ENCODE peak calls at places on chromosomes 3 and 15, in eight cellular contexts. O, F, I, S, G, J, Z and Q are unnamed samples.

GRCh38 chr3:172280406-172281051 is 167.7 kb downstream of the GHSR start:
- DNase-seq in O (no peak), F (peak), I (no peak), S (peak), G (no peak), J (peak), Z (no peak), Q (peak)

GRCh38 chr3:139441656-139442055 is 34.7 kb downstream of the RBP2 start:
- DNase-seq in O (no peak), F (no peak), I (no peak), S (no peak), G (no peak), J (no peak), Z (no peak), Q (no peak)

GRCh38 chr3:135166266-135166825 is 371.3 kb downstream of the EPHB1 start:
- DNase-seq in O (no peak), F (no peak), I (no peak), S (no peak), G (no peak), J (no peak), Z (no peak), Q (no peak)

GRCh38 chr15:43095708-43096347 is 10.0 kb downstream of the UBR1 start:
- DNase-seq in O (no peak), F (peak), I (no peak), S (peak), G (no peak), J (no peak), Z (no peak), Q (no peak)

GRCh38 chr3:69420781-69421520 is 35.1 kb upstream of the FRMD4B start:
- DNase-seq in O (no peak), F (peak), I (no peak), S (peak), G (no peak), J (peak), Z (no peak), Q (peak)

GRCh38 chr15:69400850-69401249 is 13.3 kb upstream of the KIF23 start:
- DNase-seq in O (no peak), F (no peak), I (no peak), S (no peak), G (no peak), J (no peak), Z (no peak), Q (no peak)

GRCh38 chr3:81218023-81218422 is 543.4 kb downstream of the GBE1 start:
- DNase-seq in O (peak), F (peak), I (peak), S (peak), G (no peak), J (peak), Z (no peak), Q (peak)

GRCh38 chr3:5304789-5305680 is 117.5 kb downstream of the EDEM1 start:
- DNase-seq in O (peak), F (peak), I (peak), S (no peak), G (no peak), J (peak), Z (no peak), Q (peak)

GRCh38 chr3:29759021-29759359 is 478.1 kb downstream of the RBMS3 start:
- DNase-seq in O (no peak), F (peak), I (no peak), S (no peak), G (no peak), J (peak), Z (no peak), Q (peak)

GRCh38 chr3:129699635-129700034 is 93.2 kb upstream of the PLXND1 start:
- DNase-seq in O (no peak), F (no peak), I (no peak), S (no peak), G (no peak), J (no peak), Z (no peak), Q (no peak)

GRCh38 chr15:66617137-66618090 is 51.6 kb upstream of the LCTL start:
- DNase-seq in O (peak), F (peak), I (peak), S (peak), G (no peak), J (peak), Z (no peak), Q (peak)

GRCh38 chr3:32374788-32375595 is 16.7 kb upstream of the CMTM7 start:
- DNase-seq in O (peak), F (peak), I (peak), S (peak), G (peak), J (peak), Z (peak), Q (peak)

GRCh38 chr3:127458698-127459097 is 131.8 kb downstream of the TPRA1 start:
- DNase-seq in O (no peak), F (peak), I (peak), S (no peak), G (no peak), J (peak), Z (no peak), Q (peak)

GRCh38 chr15:77817434-77817833 is 184.7 kb upstream of the LINGO1 start:
- DNase-seq in O (no peak), F (no peak), I (no peak), S (no peak), G (no peak), J (no peak), Z (no peak), Q (no peak)

GRCh38 chr3:89246326-89246725 is 138.9 kb downstream of the EPHA3 start:
- DNase-seq in O (peak), F (no peak), I (no peak), S (no peak), G (no peak), J (no peak), Z (no peak), Q (no peak)

GRCh38 chr3:128174645-128175590 is 21.6 kb downstream of the EEFSEC start:
- DNase-seq in O (peak), F (no peak), I (no peak), S (no peak), G (no peak), J (no peak), Z (no peak), Q (no peak)

GRCh38 chr15:77526582-77527163 is 106.0 kb downstream of the HMG20A start:
- DNase-seq in O (no peak), F (no peak), I (no peak), S (no peak), G (no peak), J (no peak), Z (no peak), Q (no peak)

GRCh38 chr15:41125063-41125669 is 9.1 kb upstream of the INO80 start:
- DNase-seq in O (no peak), F (no peak), I (no peak), S (no peak), G (no peak), J (no peak), Z (no peak), Q (no peak)

GRCh38 chr15:94277485-94277884 is 46.1 kb downstream of the MCTP2 start:
- DNase-seq in O (no peak), F (no peak), I (no peak), S (no peak), G (no peak), J (no peak), Z (no peak), Q (no peak)

GRCh38 chr3:58163234-58163633 is 47.5 kb downstream of the DNASE1L3 start:
- DNase-seq in O (no peak), F (no peak), I (no peak), S (peak), G (no peak), J (no peak), Z (no peak), Q (peak)

GRCh38 chr15:92043283-92043682 is 189.8 kb downstream of the SLCO3A1 start:
- DNase-seq in O (no peak), F (no peak), I (no peak), S (no peak), G (no peak), J (no peak), Z (no peak), Q (no peak)